ENCODE peak calls at places on chromosomes 4 and X, in seven cellular contexts. P, V, H, B, M, E and O are unnamed samples.

GRCh38 chr4:156790866-156791265 is 180.7 kb downstream of the PDGFC start:
- DNase-seq in H (no peak), V (no peak), B (no peak), M (no peak), E (no peak), P (no peak), O (no peak)

GRCh38 chr4:168515222-168516011 is 18.6 kb downstream of the PALLD start:
- DNase-seq in V (no peak), P (no peak), B (no peak), M (no peak), H (no peak), E (no peak), O (no peak)

GRCh38 chrX:72461288-72461687 is 111.4 kb downstream of the HDAC8 start:
- DNase-seq in B (no peak), P (no peak), V (no peak), H (no peak), M (no peak), E (no peak), O (no peak)

GRCh38 chr4:26320159-26320452 is 708 bp upstream of the RBPJ start:
- DNase-seq in H (peak), M (no peak), V (no peak), P (no peak), E (no peak), B (no peak), O (no peak)

GRCh38 chr4:11451720-11452119 is 23.0 kb upstream of the HS3ST1 start:
- DNase-seq in B (no peak), P (no peak), V (no peak), M (no peak), E (no peak), H (no peak), O (no peak)

GRCh38 chr4:22071749-22072148 is 123.2 kb upstream of the KCNIP4 start:
- DNase-seq in P (no peak), B (no peak), V (no peak), H (no peak), M (no peak), E (no peak), O (no peak)

GRCh38 chr4:84977409-84977808 is 10.9 kb upstream of the WDFY3 start:
- DNase-seq in P (no peak), M (no peak), E (no peak), B (no peak), H (no peak), V (no peak), O (no peak)

GRCh38 chrX:47802589-47802988 is 34.1 kb upstream of the ZNF81 start:
- DNase-seq in M (no peak), H (no peak), E (no peak), V (no peak), B (no peak), P (no peak), O (peak)

GRCh38 chr4:6987566-6987920 is 55.6 kb upstream of the TADA2B start:
- DNase-seq in E (no peak), M (no peak), H (no peak), P (no peak), V (no peak), B (no peak), O (no peak)

GRCh38 chr4:79864470-79865190 is 208.4 kb downstream of the ANTXR2 start:
- DNase-seq in V (no peak), M (no peak), E (no peak), H (no peak), B (no peak), P (no peak), O (no peak)

GRCh38 chr4:106201373-106201772 is 114.6 kb downstream of the TBCK start:
- DNase-seq in B (no peak), V (no peak), H (no peak), M (peak), E (no peak), P (no peak), O (no peak)

GRCh38 chr4:185554243-185555126 is 19.2 kb upstream of the PDLIM3 start:
- DNase-seq in H (no peak), P (no peak), B (no peak), V (no peak), E (no peak), M (no peak), O (no peak)

GRCh38 chrX:132692066-132692465 is 203.2 kb upstream of the MBNL3 start:
- DNase-seq in V (no peak), M (no peak), B (no peak), E (no peak), P (no peak), H (no peak), O (no peak)

GRCh38 chrX:77938083-77938482 is 27.6 kb downstream of the ATP7A start:
- DNase-seq in P (no peak), V (no peak), M (no peak), B (no peak), H (no peak), E (no peak), O (no peak)

GRCh38 chr4:137070614-137071013 is 461.7 kb downstream of the PCDH18 start:
- DNase-seq in E (no peak), B (no peak), V (no peak), M (no peak), H (no peak), P (no peak), O (no peak)

GRCh38 chrX:9471571-9471985 is 6.7 kb downstream of the TBL1X start:
- DNase-seq in B (no peak), V (no peak), M (no peak), P (no peak), E (no peak), H (no peak), O (no peak)

GRCh38 chrX:136616987-136617685 is 30.8 kb upstream of the CD40LG start:
- DNase-seq in P (no peak), M (no peak), H (no peak), B (no peak), E (peak), V (no peak), O (no peak)

GRCh38 chrX:24110049-24110448 is 39.5 kb upstream of the ZFX start:
- DNase-seq in H (no peak), P (no peak), B (no peak), M (no peak), V (no peak), E (no peak), O (no peak)

GRCh38 chr4:182582245-182582644 is 334.9 kb downstream of the DCTD start:
- DNase-seq in P (no peak), E (no peak), V (no peak), B (no peak), H (no peak), M (no peak), O (no peak)

GRCh38 chrX:13506574-13506973 is 62.8 kb upstream of the EGFL6 start:
- DNase-seq in P (peak), H (peak), E (peak), B (no peak), M (peak), V (peak), O (no peak)

GRCh38 chrX:23797371-23798128 is 14.6 kb downstream of the SAT1 start:
- DNase-seq in M (no peak), V (no peak), P (no peak), E (no peak), H (no peak), B (no peak), O (no peak)

GRCh38 chrX:103656623-103657022 is 27.8 kb downstream of the TCEAL1 start:
- DNase-seq in B (no peak), P (no peak), H (no peak), M (no peak), E (no peak), V (no peak), O (peak)

GRCh38 chrX:133676344-133677122 is 261.2 kb upstream of the GPC4 start:
- DNase-seq in E (no peak), V (no peak), M (no peak), H (no peak), P (no peak), B (no peak), O (no peak)